ENCODE peak calls at places on chromosomes 16 and 17, in eight cellular contexts. Z is HFFc6, B is PC-9, P is lower leg skin, R is esophagus squamous epithelium, F is AG10803, H is fibroblast of lung, J is lower lobe of right lung. L is an unnamed sample.

GRCh38 chr16:27067138-27067537 is 411 bp downstream of the C16orf82 start:
- DNase-seq in Z (no peak), B (no peak), P (no peak), R (no peak), F (no peak), H (no peak), J (no peak), L (no peak)

GRCh38 chr17:40358323-40359038 is 6.1 kb downstream of the GJD3 start:
- DNase-seq in Z (peak), B (peak), P (peak), R (no peak), F (peak), H (peak), J (peak), L (peak)

GRCh38 chr17:42068979-42069378 is 18.6 kb upstream of the C17orf113 start:
- DNase-seq in Z (no peak), B (no peak), P (no peak), R (no peak), F (no peak), H (no peak), J (no peak), L (no peak)

GRCh38 chr16:80161799-80162380 is 378.9 kb upstream of the DYNLRB2 start:
- DNase-seq in Z (no peak), B (no peak), P (no peak), R (no peak), F (no peak), H (no peak), J (no peak), L (no peak)

GRCh38 chr17:43114101-43114691 is 11.0 kb downstream of the BRCA1 start:
- DNase-seq in Z (peak), B (no peak), P (no peak), R (no peak), F (no peak), H (no peak), J (no peak), L (no peak)

GRCh38 chr16:426115-426905 is 861 bp downstream of the RAB11FIP3 start:
- DNase-seq in Z (no peak), B (no peak), P (no peak), R (no peak), F (no peak), H (no peak), J (no peak), L (no peak)

GRCh38 chr17:40560592-40561293 is 4.5 kb downstream of the CCR7 start:
- DNase-seq in Z (no peak), B (no peak), P (no peak), R (no peak), F (peak), H (peak), J (no peak), L (peak)

GRCh38 chr17:39800540-39800939 is 62.8 kb downstream of the GRB7 start:
- DNase-seq in Z (no peak), B (no peak), P (no peak), R (no peak), F (no peak), H (no peak), J (no peak), L (no peak)

GRCh38 chr17:1653735-1654134 is 4.1 kb upstream of the RILP start:
- DNase-seq in Z (no peak), B (no peak), P (no peak), R (no peak), F (no peak), H (no peak), J (no peak), L (no peak)

GRCh38 chr16:57203451-57203850 is 17.3 kb downstream of the RSPRY1 start:
- DNase-seq in Z (peak), B (no peak), P (no peak), R (no peak), F (peak), H (peak), J (no peak), L (peak)

GRCh38 chr17:65783845-65784334 is 222.4 kb upstream of the AXIN2 start:
- DNase-seq in Z (peak), B (peak), P (no peak), R (no peak), F (peak), H (peak), J (no peak), L (peak)

GRCh38 chr17:78151514-78152008 is 5.4 kb downstream of the C17orf99 start:
- DNase-seq in Z (no peak), B (peak), P (no peak), R (no peak), F (no peak), H (no peak), J (no peak), L (no peak)

GRCh38 chr17:61423967-61424649 is 24.5 kb downstream of the TBX2 start:
- DNase-seq in Z (no peak), B (no peak), P (no peak), R (no peak), F (no peak), H (no peak), J (no peak), L (no peak)

GRCh38 chr17:74237321-74237720 is 23.9 kb downstream of the TTYH2 start:
- DNase-seq in Z (no peak), B (no peak), P (no peak), R (no peak), F (no peak), H (no peak), J (no peak), L (no peak)

GRCh38 chr16:588639-588888 is 1.3 kb upstream of the RAB40C start:
- DNase-seq in Z (peak), B (peak), P (no peak), R (no peak), F (peak), H (peak), J (peak), L (peak)

GRCh38 chr16:48330847-48331204 is 54.4 kb downstream of the SIAH1 start:
- DNase-seq in Z (no peak), B (no peak), P (no peak), R (no peak), F (peak), H (no peak), J (no peak), L (no peak)

GRCh38 chr17:418421-418751 is 65.8 kb upstream of the RPH3AL start:
- DNase-seq in Z (no peak), B (no peak), P (no peak), R (no peak), F (no peak), H (no peak), J (no peak), L (no peak)

DNA sequence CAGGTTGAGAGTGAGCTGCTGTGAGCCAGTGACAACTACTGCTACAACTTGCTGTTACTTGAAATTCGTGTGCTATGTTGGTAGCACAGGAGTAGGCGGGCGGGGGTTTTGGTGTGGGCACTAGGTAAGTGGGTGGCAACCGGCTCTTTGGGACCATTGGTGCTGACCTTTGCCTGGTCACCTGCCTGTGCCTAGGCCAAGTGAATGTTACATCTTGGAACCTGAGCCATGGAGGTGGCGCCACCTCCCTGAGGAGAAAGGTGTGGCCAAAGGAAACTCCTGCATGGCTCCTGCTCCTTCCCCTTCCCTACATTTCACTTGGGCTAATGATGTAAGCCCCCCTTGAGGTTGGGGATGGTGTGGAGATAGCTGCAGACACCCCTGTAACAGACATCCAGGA is 25.4 kb upstream of the ARHGAP23 start:
- DNase-seq in Z (no peak), B (no peak), P (no peak), R (no peak), F (no peak), H (no peak), J (no peak), L (no peak)
- TF ChIP-seq CTCF in Z (peak), B (no peak), P (no peak), R (no peak), F (peak), H (no peak), J (no peak), L (peak)

GRCh38 chr17:4550534-4551039 is 4.6 kb downstream of the MYBBP1A start:
- DNase-seq in Z (no peak), B (no peak), P (no peak), R (no peak), F (no peak), H (no peak), J (no peak), L (no peak)

GRCh38 chr17:4549781-4550533 is 5.2 kb downstream of the MYBBP1A start:
- DNase-seq in Z (no peak), B (no peak), P (no peak), R (no peak), F (no peak), H (no peak), J (no peak), L (no peak)

GRCh38 chr17:4548721-4549531 is 6.3 kb downstream of the MYBBP1A start:
- DNase-seq in Z (no peak), B (peak), P (no peak), R (no peak), F (no peak), H (peak), J (no peak), L (no peak)

GRCh38 chr17:4551796-4552525 is 3.2 kb downstream of the MYBBP1A start:
- DNase-seq in Z (no peak), B (no peak), P (no peak), R (no peak), F (no peak), H (no peak), J (no peak), L (no peak)

DNA sequence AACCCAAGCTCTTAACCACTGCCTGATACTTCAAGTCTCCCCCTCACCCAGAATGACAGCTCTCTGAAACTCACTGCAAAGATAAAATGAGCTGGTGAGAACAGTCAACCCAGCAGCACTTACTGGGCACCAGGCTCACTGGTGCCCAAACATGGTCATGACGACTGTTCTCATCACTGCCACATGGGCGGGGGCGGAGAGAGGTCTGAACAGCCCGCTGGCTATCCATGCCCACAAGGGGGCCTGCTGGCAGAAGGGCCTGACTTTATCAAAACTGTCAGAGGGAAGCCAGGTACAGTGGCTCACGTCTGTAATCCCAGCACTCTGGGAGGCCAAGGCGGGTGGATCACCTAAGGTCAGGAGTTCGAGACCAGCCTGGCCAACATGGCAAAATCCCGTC is 4.0 kb downstream of the MYBBP1A start:
- DNase-seq in Z (no peak), B (no peak), P (no peak), R (no peak), F (no peak), H (no peak), J (no peak), L (no peak)
- TF ChIP-seq CTCF in Z (peak), B (no peak), P (no peak), R (no peak), F (no peak), H (no peak), J (no peak), L (peak)

DNA sequence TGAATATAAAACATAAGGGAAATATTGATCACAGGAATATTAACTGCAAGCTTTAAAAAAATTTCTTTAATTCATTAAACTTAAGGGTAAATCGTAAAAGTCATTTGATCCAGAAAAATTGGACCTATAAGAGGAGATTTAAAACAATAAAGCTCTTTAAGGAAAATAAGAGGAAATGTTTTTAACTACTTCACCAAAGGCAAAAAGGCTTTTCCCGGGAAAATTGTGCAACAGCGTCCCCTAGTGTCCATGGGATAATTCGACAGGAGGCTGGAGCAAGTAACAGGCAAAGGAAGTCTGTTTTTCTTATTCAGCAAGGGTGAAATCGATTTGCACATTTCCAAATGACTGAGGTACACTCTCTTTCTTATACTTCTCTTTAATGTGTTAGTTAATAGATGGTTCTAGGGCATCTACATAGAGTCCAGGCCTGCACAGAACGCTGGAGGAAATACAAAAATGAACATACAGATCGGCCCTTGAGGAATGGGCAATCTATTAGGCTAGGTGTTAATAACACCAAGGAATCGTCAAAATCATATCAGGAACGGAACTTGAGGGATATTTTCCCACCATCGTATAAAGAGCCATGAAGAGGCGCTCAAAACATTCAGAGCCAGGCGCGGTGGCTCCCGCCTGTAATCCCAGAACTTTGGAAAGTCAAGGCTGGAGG is 61.4 kb downstream of the ZNF18 start:
- DNase-seq in Z (peak), B (no peak), P (no peak), R (no peak), F (peak), H (peak), J (no peak), L (peak)
- TF ChIP-seq CTCF in Z (peak), B (peak), P (no peak), R (peak), F (peak), H (peak), J (peak), L (peak)

GRCh38 chr16:51159864-51160263 is 8.8 kb upstream of the SALL1 start:
- DNase-seq in Z (no peak), B (no peak), P (no peak), R (no peak), F (no peak), H (no peak), J (no peak), L (no peak)
- TF ChIP-seq CTCF in Z (peak), B (no peak), P (no peak), R (no peak), F (no peak), H (no peak), J (no peak), L (peak)

GRCh38 chr17:17275991-17276390 is 5.1 kb downstream of the COPS3 start:
- DNase-seq in Z (no peak), B (no peak), P (no peak), R (no peak), F (no peak), H (no peak), J (no peak), L (no peak)

GRCh38 chr17:17285951-17286350 is 4.9 kb upstream of the COPS3 start:
- DNase-seq in Z (no peak), B (no peak), P (no peak), R (no peak), F (no peak), H (no peak), J (no peak), L (no peak)

DNA sequence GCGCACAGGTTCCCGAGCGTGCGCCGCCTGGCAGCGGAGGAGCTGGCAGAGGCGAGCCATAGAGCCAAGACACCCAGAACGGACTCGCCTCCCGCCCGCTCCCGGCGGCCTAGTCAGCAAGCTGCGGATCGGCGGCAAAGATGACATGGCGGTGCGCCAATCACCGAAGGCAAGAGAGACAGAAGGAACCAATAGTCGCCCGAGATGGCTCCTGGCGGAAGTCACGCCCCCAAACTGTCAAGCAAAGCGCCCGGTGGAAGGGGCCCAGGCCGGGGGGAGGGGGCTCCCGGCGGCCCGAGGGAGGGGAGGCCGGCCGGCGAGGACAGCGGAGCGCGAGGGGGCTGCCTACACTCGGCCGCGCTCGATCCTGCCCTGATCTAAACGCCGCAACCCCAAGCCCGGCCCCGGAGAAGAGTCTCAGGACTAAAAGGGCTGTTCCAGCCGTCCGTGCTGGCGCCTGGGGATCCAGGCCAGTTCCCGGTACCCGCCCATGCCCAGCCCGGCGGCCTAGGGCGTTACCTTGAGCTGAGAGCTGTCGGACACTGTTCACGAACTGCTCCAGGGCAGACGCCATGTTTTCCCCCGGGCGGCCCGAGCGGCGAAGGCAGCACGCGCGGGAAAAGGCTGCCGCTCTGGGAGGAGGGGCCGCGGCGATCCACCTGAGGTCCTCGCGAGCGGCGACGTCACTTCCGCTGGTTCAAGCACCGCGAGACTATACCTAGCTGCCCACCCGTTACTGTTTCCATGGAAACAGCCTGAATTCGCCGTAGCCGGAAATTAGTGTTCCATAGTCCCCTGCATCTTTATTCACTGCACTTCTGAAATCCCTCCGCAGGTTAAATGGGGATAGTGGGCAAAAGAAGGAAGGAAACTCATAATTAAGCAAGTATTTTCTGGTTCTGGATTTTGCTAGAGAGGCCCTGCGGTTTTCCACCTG is at the start of gene COPS3:
- DNase-seq in Z (peak), B (peak), P (peak), R (peak), F (peak), H (peak), J (peak), L (peak)
- TF ChIP-seq CTCF in Z (no peak), B (no peak), P (no peak), R (no peak), F (no peak), H (no peak), J (no peak), L (no peak)